ENCODE peak calls at places on chromosomes 6 and 20, in six cellular contexts. One of them, this sample, is unnamed.

GRCh38 chr6:12472601-12473038 is 182.5 kb downstream of the EDN1 start:
- DNase-seq in Kasumi-1: no peak
- DNase-seq in stimulated activated CD4-positive, alpha-beta T cell treated with anti-CD3 and anti-CD28 coated beads, TNF-alpha, amount 100 ng/mL, for 24 hours: no peak
- DNase-seq in HEK293T: no peak
- DNase-seq in endothelial cell: no peak
- DNase-seq in T-helper 22 cell: no peak
- DNase-seq in this sample: no peak

GRCh38 chr6:3232017-3232838 is 4.8 kb upstream of the TUBB2B start:
- DNase-seq in Kasumi-1: no peak
- DNase-seq in stimulated activated CD4-positive, alpha-beta T cell treated with anti-CD3 and anti-CD28 coated beads, TNF-alpha, amount 100 ng/mL, for 24 hours: no peak
- DNase-seq in HEK293T: no peak
- DNase-seq in endothelial cell: no peak
- DNase-seq in T-helper 22 cell: no peak
- DNase-seq in this sample: no peak

GRCh38 chr6:101208152-101208551 is 185.4 kb upstream of the GRIK2 start:
- DNase-seq in Kasumi-1: no peak
- DNase-seq in stimulated activated CD4-positive, alpha-beta T cell treated with anti-CD3 and anti-CD28 coated beads, TNF-alpha, amount 100 ng/mL, for 24 hours: no peak
- DNase-seq in HEK293T: no peak
- DNase-seq in endothelial cell: no peak
- DNase-seq in T-helper 22 cell: no peak
- DNase-seq in this sample: no peak

GRCh38 chr6:2913621-2914317 is 10.7 kb upstream of the SERPINB9 start:
- DNase-seq in Kasumi-1: no peak
- DNase-seq in stimulated activated CD4-positive, alpha-beta T cell treated with anti-CD3 and anti-CD28 coated beads, TNF-alpha, amount 100 ng/mL, for 24 hours: no peak
- DNase-seq in HEK293T: no peak
- DNase-seq in endothelial cell: no peak
- DNase-seq in T-helper 22 cell: no peak
- DNase-seq in this sample: no peak

GRCh38 chr20:51731771-51732453 is 36.3 kb downstream of the ATP9A start:
- DNase-seq in Kasumi-1: no peak
- DNase-seq in stimulated activated CD4-positive, alpha-beta T cell treated with anti-CD3 and anti-CD28 coated beads, TNF-alpha, amount 100 ng/mL, for 24 hours: no peak
- DNase-seq in HEK293T: no peak
- DNase-seq in endothelial cell: no peak
- DNase-seq in T-helper 22 cell: no peak
- DNase-seq in this sample: no peak

GRCh38 chr6:159130846-159131245 is 38.4 kb upstream of the FNDC1 start:
- DNase-seq in Kasumi-1: no peak
- DNase-seq in stimulated activated CD4-positive, alpha-beta T cell treated with anti-CD3 and anti-CD28 coated beads, TNF-alpha, amount 100 ng/mL, for 24 hours: no peak
- DNase-seq in HEK293T: no peak
- DNase-seq in endothelial cell: no peak
- DNase-seq in T-helper 22 cell: no peak
- DNase-seq in this sample: no peak

GRCh38 chr20:63280371-63280770 is 7.8 kb downstream of the ARFGAP1 start:
- DNase-seq in Kasumi-1: no peak
- DNase-seq in stimulated activated CD4-positive, alpha-beta T cell treated with anti-CD3 and anti-CD28 coated beads, TNF-alpha, amount 100 ng/mL, for 24 hours: no peak
- DNase-seq in HEK293T: no peak
- DNase-seq in endothelial cell: no peak
- DNase-seq in T-helper 22 cell: no peak
- DNase-seq in this sample: no peak

GRCh38 chr6:4250645-4251044 is 115.3 kb upstream of the ECI2 start:
- DNase-seq in Kasumi-1: no peak
- DNase-seq in stimulated activated CD4-positive, alpha-beta T cell treated with anti-CD3 and anti-CD28 coated beads, TNF-alpha, amount 100 ng/mL, for 24 hours: no peak
- DNase-seq in HEK293T: no peak
- DNase-seq in endothelial cell: no peak
- DNase-seq in T-helper 22 cell: no peak
- DNase-seq in this sample: no peak

GRCh38 chr20:37644605-37645004 is 49.2 kb upstream of the CTNNBL1 start:
- DNase-seq in Kasumi-1: no peak
- DNase-seq in stimulated activated CD4-positive, alpha-beta T cell treated with anti-CD3 and anti-CD28 coated beads, TNF-alpha, amount 100 ng/mL, for 24 hours: no peak
- DNase-seq in HEK293T: no peak
- DNase-seq in endothelial cell: no peak
- DNase-seq in T-helper 22 cell: no peak
- DNase-seq in this sample: no peak

GRCh38 chr6:40720375-40720748 is 133.2 kb upstream of the LRFN2 start:
- DNase-seq in Kasumi-1: no peak
- DNase-seq in stimulated activated CD4-positive, alpha-beta T cell treated with anti-CD3 and anti-CD28 coated beads, TNF-alpha, amount 100 ng/mL, for 24 hours: no peak
- DNase-seq in HEK293T: no peak
- DNase-seq in endothelial cell: no peak
- DNase-seq in T-helper 22 cell: no peak
- DNase-seq in this sample: no peak

GRCh38 chr6:16060039-16060438 is 68.8 kb upstream of the MYLIP start:
- DNase-seq in Kasumi-1: no peak
- DNase-seq in stimulated activated CD4-positive, alpha-beta T cell treated with anti-CD3 and anti-CD28 coated beads, TNF-alpha, amount 100 ng/mL, for 24 hours: no peak
- DNase-seq in HEK293T: no peak
- DNase-seq in endothelial cell: no peak
- DNase-seq in T-helper 22 cell: no peak
- DNase-seq in this sample: no peak

GRCh38 chr20:37200376-37200775 is 21.0 kb upstream of the MROH8 start:
- DNase-seq in Kasumi-1: no peak
- DNase-seq in stimulated activated CD4-positive, alpha-beta T cell treated with anti-CD3 and anti-CD28 coated beads, TNF-alpha, amount 100 ng/mL, for 24 hours: no peak
- DNase-seq in HEK293T: no peak
- DNase-seq in endothelial cell: no peak
- DNase-seq in T-helper 22 cell: no peak
- DNase-seq in this sample: no peak

GRCh38 chr6:55729665-55730064 is 145.7 kb downstream of the BMP5 start:
- DNase-seq in Kasumi-1: no peak
- DNase-seq in stimulated activated CD4-positive, alpha-beta T cell treated with anti-CD3 and anti-CD28 coated beads, TNF-alpha, amount 100 ng/mL, for 24 hours: no peak
- DNase-seq in HEK293T: no peak
- DNase-seq in endothelial cell: no peak
- DNase-seq in T-helper 22 cell: no peak
- DNase-seq in this sample: no peak

GRCh38 chr20:32358883-32359632 is 927 bp downstream of the ASXL1 start:
- DNase-seq in Kasumi-1: peak; percentile 61
- DNase-seq in stimulated activated CD4-positive, alpha-beta T cell treated with anti-CD3 and anti-CD28 coated beads, TNF-alpha, amount 100 ng/mL, for 24 hours: peak; percentile 77
- DNase-seq in HEK293T: peak; percentile 71
- DNase-seq in endothelial cell: peak; percentile 71
- DNase-seq in T-helper 22 cell: peak; percentile 56
- DNase-seq in this sample: peak; percentile 67